ENCODE peak calls at places on chromosomes 1 and 21, in eight cellular contexts. W is colonic mucosa; C is IMR-90; D is thoracic aorta; X is fibroblast of lung; F is naive thymus-derived CD4-positive, alpha-beta T cell; E is small intestine; Z is brain microvascular endothelial cell. O is an unnamed sample.

GRCh38 chr1:237287876-237288517 is 246.0 kb downstream of the RYR2 start:
- DNase-seq in E (no peak), X (no peak), Z (no peak), F (no peak), W (no peak), D (no peak), C (no peak), O (no peak)

GRCh38 chr1:224623743-224624333 is 7.7 kb downstream of the CNIH3 start:
- DNase-seq in E (peak; percentile 69), F (peak; percentile 86), D (no peak), C (peak; percentile 97), Z (peak; percentile 96), X (peak; percentile 84), W (peak; percentile 30), O (peak; percentile 85)

GRCh38 chr1:228039504-228039903 is 32.7 kb downstream of the WNT3A start:
- DNase-seq in C (no peak), X (no peak), D (no peak), F (no peak), E (no peak), W (no peak), Z (no peak), O (no peak)

GRCh38 chr1:197910120-197911110 is 6.8 kb upstream of the LHX9 start:
- DNase-seq in F (no peak), C (no peak), X (no peak), Z (no peak), D (no peak), E (no peak), W (no peak), O (no peak)

GRCh38 chr1:100883963-100884362 is 10.7 kb downstream of the EXTL2 start:
- DNase-seq in W (no peak), X (peak; percentile 53), Z (peak; percentile 68), E (peak; percentile 42), F (no peak), D (no peak), C (peak; percentile 71), O (peak; percentile 71)

GRCh38 chr1:205812271-205812877 is 624 bp downstream of the SLC41A1 start:
- DNase-seq in C (peak; percentile 13), D (no peak), W (peak; percentile 25), E (no peak), X (peak; percentile 22), Z (no peak), F (peak; percentile 17), O (peak; percentile 11)

GRCh38 chr1:29271724-29272123 is 35.4 kb downstream of the PTPRU start:
- DNase-seq in W (peak; percentile 90), E (peak; percentile 68), X (peak; percentile 73), F (no peak), Z (peak; percentile 54), D (no peak), C (peak; percentile 65), O (peak; percentile 41)

GRCh38 chr1:14487671-14488070 is 110.8 kb upstream of the KAZN start:
- DNase-seq in D (no peak), C (no peak), W (no peak), E (no peak), X (no peak), F (no peak), Z (no peak), O (no peak)

GRCh38 chr1:2373551-2374259 is 17.6 kb downstream of the MORN1 start:
- DNase-seq in C (no peak), E (no peak), X (no peak), W (no peak), F (no peak), D (no peak), Z (no peak), O (no peak)

GRCh38 chr1:9280015-9280860 is 12.5 kb upstream of the SPSB1 start:
- DNase-seq in C (peak; percentile 93), W (peak; percentile 68), X (peak; percentile 89), Z (peak; percentile 92), D (peak; percentile 57), E (peak; percentile 62), F (no peak), O (peak; percentile 88)

GRCh38 chr1:114320586-114320985 is 166.9 kb upstream of the SYT6 start:
- DNase-seq in Z (peak; percentile 83), D (no peak), X (peak; percentile 66), C (peak; percentile 95), F (no peak), E (no peak), W (no peak), O (peak; percentile 76)

GRCh38 chr1:111199881-111200801 is at the start of gene DENND2D:
- DNase-seq in E (peak; percentile 70), D (no peak), X (no peak), C (no peak), W (peak; percentile 73), F (peak; percentile 51), Z (no peak), O (no peak)

GRCh38 chr1:36350659-36351171 is 27.3 kb upstream of the EVA1B start:
- DNase-seq in Z (peak; percentile 79), E (no peak), W (no peak), D (peak; percentile 60), C (peak; percentile 80), X (peak; percentile 71), F (peak; percentile 43), O (peak; percentile 74)

GRCh38 chr1:23530089-23530749 is 814 bp downstream of the E2F2 start:
- DNase-seq in F (no peak), W (no peak), X (no peak), Z (no peak), C (no peak), D (no peak), E (no peak), O (no peak)

GRCh38 chr1:224252466-224252865 is 69.4 kb downstream of the DEGS1 start:
- DNase-seq in C (no peak), W (no peak), E (no peak), F (no peak), X (no peak), D (no peak), Z (no peak), O (no peak)

GRCh38 chr1:6392880-6393399 is 627 bp downstream of the ACOT7 start:
- DNase-seq in F (no peak), C (no peak), X (no peak), W (peak; percentile 37), Z (no peak), D (no peak), E (peak; percentile 23), O (no peak)

GRCh38 chr1:117146570-117147340 is 25.2 kb upstream of the TRIM45 start:
- DNase-seq in F (no peak), C (peak; percentile 95), D (no peak), Z (peak; percentile 94), X (peak; percentile 84), E (no peak), W (no peak), O (peak; percentile 73)

GRCh38 chr1:147636314-147636713 is 34.0 kb downstream of the ACP6 start:
- DNase-seq in D (no peak), E (peak; percentile 11), X (no peak), F (no peak), W (no peak), C (no peak), Z (no peak), O (no peak)

GRCh38 chr1:107750364-107750959 is 214.5 kb downstream of the VAV3 start:
- DNase-seq in X (peak; percentile 80), E (peak; percentile 80), F (no peak), D (no peak), Z (peak; percentile 61), C (peak; percentile 43), W (peak; percentile 82), O (peak; percentile 73)

DNA sequence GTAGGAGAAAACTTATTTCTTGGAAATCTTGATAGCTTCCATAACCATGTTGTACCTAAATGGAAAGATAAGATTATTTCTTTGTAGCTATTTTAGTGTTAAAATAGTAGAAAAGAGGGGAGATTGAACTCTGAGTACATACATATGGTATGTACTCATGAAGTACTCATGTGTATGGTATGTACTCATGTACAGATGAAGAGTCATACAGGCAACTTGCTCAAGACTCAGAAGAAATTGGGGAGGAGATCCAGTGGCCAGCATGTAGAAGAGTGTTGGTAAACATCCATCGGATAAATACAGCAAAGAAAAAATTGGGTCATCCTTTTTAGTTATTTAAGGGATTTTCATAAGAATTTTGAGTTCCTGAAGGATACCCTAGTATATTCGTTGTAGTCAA is 29.0 kb downstream of the MDM4 start:
- DNase-seq in Z (no peak), X (peak; percentile 28), W (no peak), D (no peak), E (no peak), F (no peak), C (peak; percentile 58), O (peak; percentile 26)
- H3K36me3 ChIP-seq in Z (peaks cover 73% of the 10 kb centered on the region), X (peaks cover 14% of the 10 kb centered on the region), W (peaks cover 9% of the 10 kb centered on the region), D (peaks cover 63% of the 10 kb centered on the region), E (peaks cover 39% of the 10 kb centered on the region), F (peaks cover 18% of the 10 kb centered on the region), C (peaks cover 34% of the 10 kb centered on the region), O (peaks cover 49% of the 10 kb centered on the region)

DNA sequence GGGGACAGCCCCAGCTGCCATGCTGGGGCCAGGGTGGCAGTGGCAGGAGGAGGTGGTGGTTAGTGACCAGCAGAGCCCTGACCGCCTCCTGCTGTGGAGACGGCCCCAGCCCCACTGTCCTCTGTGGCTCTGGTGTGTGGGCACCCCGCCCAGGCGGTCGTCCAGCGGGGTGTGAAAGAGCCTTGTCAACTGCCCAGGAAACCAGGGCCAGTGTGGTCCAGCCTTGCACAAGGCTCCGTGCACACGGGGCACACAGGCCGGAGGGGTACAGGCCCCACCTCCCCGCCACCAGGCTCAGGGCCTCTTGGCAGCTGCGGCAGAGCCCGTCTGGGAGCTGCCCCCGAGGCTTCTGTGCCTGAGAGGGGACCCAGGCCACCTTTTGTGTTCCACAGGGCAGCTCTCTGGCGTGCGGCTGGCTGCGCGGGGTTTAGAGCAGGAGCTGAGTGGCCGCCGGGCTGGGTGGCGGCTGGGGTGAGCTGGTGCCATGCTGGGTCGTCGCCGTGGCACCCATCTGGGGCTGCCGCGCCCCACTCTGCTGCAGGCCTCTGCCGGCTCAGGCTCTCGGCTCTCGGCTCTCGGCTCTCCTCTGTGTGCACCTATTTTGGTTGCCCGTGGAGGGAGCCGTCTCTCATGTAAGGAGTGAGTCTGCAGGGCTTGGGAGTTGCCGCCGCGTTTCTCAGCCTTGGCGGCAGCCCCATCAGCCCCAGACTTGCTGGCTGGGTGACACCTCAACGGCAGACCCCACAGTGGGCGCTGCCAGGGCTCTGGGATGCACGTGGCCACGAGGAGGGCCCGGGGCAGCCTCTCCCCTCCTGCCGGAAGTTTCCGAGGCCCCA is 36.1 kb downstream of the SLX9 start:
- DNase-seq in W (no peak), D (no peak), Z (no peak), C (no peak), E (no peak), X (no peak), F (no peak), O (no peak)
- H3K36me3 ChIP-seq in W (no peaks in the 10 kb centered on the region), D (peaks cover 6% of the 10 kb centered on the region), Z (peaks cover 3% of the 10 kb centered on the region), C (peaks cover 27% of the 10 kb centered on the region), E (peaks cover 3% of the 10 kb centered on the region), X (peaks cover 2% of the 10 kb centered on the region), F (no peaks in the 10 kb centered on the region), O (no peaks in the 10 kb centered on the region)

GRCh38 chr1:244409648-244410164 is 42.0 kb downstream of the ADSS2 start:
- DNase-seq in W (no peak), Z (no peak), E (no peak), F (no peak), D (no peak), X (no peak), C (no peak), O (no peak)
- H3K36me3 ChIP-seq in W (no peaks in the 10 kb centered on the region), Z (peaks cover 32% of the 10 kb centered on the region), E (peaks cover 9% of the 10 kb centered on the region), F (peaks cover 8% of the 10 kb centered on the region), D (peaks cover 47% of the 10 kb centered on the region), X (peaks cover 9% of the 10 kb centered on the region), C (peaks cover 27% of the 10 kb centered on the region), O (peaks cover 43% of the 10 kb centered on the region)

DNA sequence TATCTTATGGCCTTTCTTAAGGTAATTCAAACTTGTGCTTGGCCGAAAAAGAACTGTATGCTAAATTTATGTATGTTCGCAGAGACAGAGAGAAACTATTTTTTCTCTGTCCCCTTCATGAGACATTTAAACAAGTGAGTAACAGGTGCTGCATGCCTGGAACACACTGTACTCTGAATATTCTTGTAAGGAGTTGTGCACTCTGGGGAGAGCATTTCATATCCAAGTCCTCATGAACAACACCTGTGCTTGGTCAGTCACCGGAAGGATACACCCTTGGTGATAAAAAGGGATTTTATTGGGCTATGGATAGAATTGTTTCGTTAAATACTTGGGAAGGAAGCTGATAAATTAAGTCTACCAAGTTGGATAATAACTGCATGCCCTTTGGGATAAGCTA is 220.8 kb upstream of the NRIP1 start:
- DNase-seq in E (no peak), X (no peak), W (no peak), C (no peak), D (no peak), F (no peak), Z (no peak), O (no peak)
- H3K36me3 ChIP-seq in E (no peaks in the 10 kb centered on the region), X (no peaks in the 10 kb centered on the region), W (no peaks in the 10 kb centered on the region), C (no peaks in the 10 kb centered on the region), D (no peaks in the 10 kb centered on the region), F (no peaks in the 10 kb centered on the region), Z (no peaks in the 10 kb centered on the region), O (no peaks in the 10 kb centered on the region)